ENCODE peak calls at places on chromosomes 12 and 14, in eight cellular contexts. L, J, K, X, A, P, O and U are unnamed samples.
A peak's percentile ranks its signal among the peaks of the same experiment; 100 is the strongest.

GRCh38 chr12:54571166-54571856 is 17.1 kb downstream of the PPP1R1A start:
- DNase-seq in L (no peak), J (no peak), K (peak; percentile 69), X (no peak), A (no peak), P (peak; percentile 34), O (no peak), U (no peak)

GRCh38 chr14:20551606-20552005 is 9.2 kb downstream of the RNASE9 start:
- DNase-seq in L (no peak), J (no peak), K (no peak), X (no peak), A (no peak), P (no peak), O (no peak), U (no peak)

GRCh38 chr14:70642313-70643235 is 858 bp downstream of the TTC9 start:
- DNase-seq in L (no peak), J (no peak), K (peak; percentile 9), X (no peak), A (no peak), P (peak; percentile 1), O (no peak), U (peak; percentile 73)

GRCh38 chr12:49297695-49298060 is 2.7 kb downstream of the PRPH start:
- DNase-seq in L (no peak), J (no peak), K (no peak), X (no peak), A (no peak), P (no peak), O (no peak), U (no peak)

GRCh38 chr14:89672636-89673279 is 255.7 kb upstream of the FOXN3 start:
- DNase-seq in L (no peak), J (peak; percentile 29), K (no peak), X (no peak), A (no peak), P (peak; percentile 63), O (peak; percentile 5), U (no peak)

GRCh38 chr14:22339277-22339676 is 249.7 kb downstream of the DAD1 start:
- DNase-seq in L (no peak), J (peak; percentile 91), K (no peak), X (no peak), A (no peak), P (peak; percentile 94), O (no peak), U (no peak)

GRCh38 chr14:84825481-84825880 is 704.5 kb upstream of the FLRT2 start:
- DNase-seq in L (peak; percentile 88), J (no peak), K (no peak), X (no peak), A (no peak), P (no peak), O (no peak), U (no peak)

GRCh38 chr14:99809864-99810854 is 16.9 kb downstream of the EML1 start:
- DNase-seq in L (no peak), J (no peak), K (no peak), X (no peak), A (no peak), P (no peak), O (no peak), U (no peak)

GRCh38 chr14:96797943-96798349 is 764 bp downstream of the VRK1 start:
- DNase-seq in L (peak; percentile 30), J (no peak), K (no peak), X (no peak), A (no peak), P (no peak), O (no peak), U (peak; percentile 43)

GRCh38 chr14:75724414-75725204 is 63.6 kb downstream of the TTLL5 start:
- DNase-seq in L (no peak), J (peak; percentile 60), K (no peak), X (no peak), A (no peak), P (no peak), O (no peak), U (peak; percentile 7)

GRCh38 chr14:54133896-54134295 is 177.3 kb upstream of the BMP4 start:
- DNase-seq in L (peak; percentile 73), J (no peak), K (no peak), X (peak; percentile 62), A (no peak), P (peak; percentile 29), O (no peak), U (no peak)

GRCh38 chr12:57904848-57905811 is 36.2 kb upstream of the ATP23 start:
- DNase-seq in L (peak; percentile 90), J (peak; percentile 85), K (peak; percentile 93), X (peak; percentile 76), A (no peak), P (peak; percentile 92), O (no peak), U (peak; percentile 76)

GRCh38 chr14:37195327-37195726 is 2.4 kb upstream of the MIPOL1 start:
- DNase-seq in L (no peak), J (no peak), K (no peak), X (peak; percentile 60), A (no peak), P (no peak), O (no peak), U (no peak)

GRCh38 chr14:69625299-69626131 is 14.1 kb downstream of the SUSD6 start:
- DNase-seq in L (no peak), J (peak; percentile 69), K (no peak), X (no peak), A (no peak), P (peak; percentile 59), O (no peak), U (peak; percentile 63)

DNA sequence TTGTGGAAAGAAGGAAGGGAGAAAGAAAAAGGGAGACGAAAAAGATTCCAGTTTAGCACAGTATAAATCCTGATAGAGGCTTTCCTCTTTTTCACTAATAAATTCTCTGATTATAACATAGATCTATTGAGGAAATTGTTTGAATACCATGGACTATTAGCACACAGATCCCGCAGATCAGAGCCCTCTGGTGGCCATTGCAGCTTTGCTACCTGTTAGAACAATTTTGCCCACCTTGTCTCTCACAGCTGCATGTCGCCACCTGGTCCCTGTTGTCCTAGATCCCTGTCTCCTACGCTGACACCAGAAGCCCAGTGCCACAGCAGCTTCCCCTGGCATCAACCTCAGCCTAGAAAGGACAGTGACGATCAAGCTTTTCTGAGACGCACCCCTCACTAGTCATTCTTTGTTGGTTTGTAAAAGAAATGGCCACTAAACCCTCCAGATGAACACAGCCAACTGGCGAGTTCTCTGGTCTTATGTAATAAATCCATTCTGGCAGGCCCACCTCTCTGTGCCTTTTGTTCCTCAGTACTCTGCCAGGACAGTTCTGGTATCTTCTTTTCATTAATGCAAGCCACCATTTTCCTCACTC is 9.9 kb downstream of the GPHB5 start:
- DNase-seq in L (peak; percentile 38), J (no peak), K (peak; percentile 63), X (no peak), A (no peak), P (peak; percentile 33), O (no peak), U (no peak)
- TF ChIP-seq CTCF in L (peak; percentile 41), J (peak; percentile 37), K (peak; percentile 74), X (peak; percentile 73), A (peak; percentile 62), P (peak; percentile 61), O (peak; percentile 89), U (peak; percentile 23)

GRCh38 chr12:47442310-47442709 is 263.5 kb downstream of the RPAP3 start:
- DNase-seq in L (no peak), J (no peak), K (no peak), X (no peak), A (no peak), P (no peak), O (no peak), U (no peak)

GRCh38 chr12:47437570-47437969 is 268.3 kb downstream of the RPAP3 start:
- DNase-seq in L (no peak), J (no peak), K (no peak), X (no peak), A (no peak), P (no peak), O (no peak), U (no peak)

GRCh38 chr12:47441490-47441889 is 264.3 kb downstream of the RPAP3 start:
- DNase-seq in L (no peak), J (no peak), K (no peak), X (no peak), A (no peak), P (no peak), O (no peak), U (no peak)

GRCh38 chr12:47433876-47434275 is 272.0 kb downstream of the RPAP3 start:
- DNase-seq in L (no peak), J (no peak), K (no peak), X (no peak), A (peak; percentile 30), P (no peak), O (no peak), U (no peak)

DNA sequence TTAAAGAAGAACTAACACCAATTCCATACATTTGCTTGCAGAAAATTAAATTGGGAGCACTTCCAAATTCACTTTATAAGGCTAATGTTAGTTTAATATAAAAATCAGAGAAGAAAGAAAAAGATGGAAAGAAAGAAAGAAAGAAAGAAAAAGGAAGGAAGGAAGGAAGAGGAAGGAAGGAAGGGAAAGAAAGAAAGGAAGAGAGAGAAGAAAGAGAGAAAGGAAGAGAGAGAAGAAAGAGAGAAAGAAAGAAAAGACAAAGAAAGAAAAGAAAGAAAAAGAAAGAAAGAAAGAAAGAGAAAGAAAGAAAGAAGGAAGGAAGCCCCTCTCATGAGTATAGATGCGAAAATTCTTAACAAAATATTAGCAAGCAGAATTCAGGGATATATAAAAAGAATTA is 267.7 kb downstream of the RPAP3 start:
- DNase-seq in L (no peak), J (no peak), K (no peak), X (no peak), A (no peak), P (no peak), O (no peak), U (no peak)
- TF ChIP-seq CTCF in L (no peak), J (no peak), K (no peak), X (no peak), A (no peak), P (no peak), O (no peak), U (no peak)

GRCh38 chr14:106436310-106436905 is 910.0 kb downstream of the TMEM121 start:
- DNase-seq in L (peak; percentile 86), J (no peak), K (no peak), X (no peak), A (no peak), P (no peak), O (no peak), U (peak; percentile 14)
- TF ChIP-seq CTCF in L (peak; percentile 38), J (no peak), K (peak; percentile 17), X (peak; percentile 67), A (no peak), P (no peak), O (no peak), U (no peak)

GRCh38 chr12:112015938-112016337 is 2.7 kb downstream of the ERP29 start:
- DNase-seq in L (no peak), J (no peak), K (no peak), X (no peak), A (no peak), P (no peak), O (no peak), U (no peak)

GRCh38 chr12:112010415-112011344 is 2.3 kb downstream of the TMEM116 start:
- DNase-seq in L (no peak), J (no peak), K (no peak), X (no peak), A (no peak), P (no peak), O (no peak), U (no peak)

GRCh38 chr12:112011685-112012084 is 1.3 kb downstream of the TMEM116 start:
- DNase-seq in L (no peak), J (no peak), K (no peak), X (no peak), A (no peak), P (no peak), O (no peak), U (no peak)

GRCh38 chr12:112012775-112013600 is at the start of the genes ERP29 and TMEM116:
- DNase-seq in L (peak; percentile 99), J (peak; percentile 99), K (peak; percentile 99), X (peak; percentile 91), A (peak; percentile 88), P (peak; percentile 99), O (peak; percentile 91), U (peak; percentile 100)

GRCh38 chr12:112013601-112014402 is 576 bp downstream of the ERP29 start:
- DNase-seq in L (peak; percentile 84), J (peak; percentile 32), K (peak; percentile 87), X (peak; percentile 81), A (no peak), P (peak; percentile 84), O (peak; percentile 62), U (peak; percentile 40)
- TF ChIP-seq CTCF in L (peak; percentile 3), J (no peak), K (no peak), X (no peak), A (no peak), P (no peak), O (no peak), U (no peak)